ENCODE peak calls at places on chromosomes 11 and 22, in ten cellular contexts. One of them, this sample, is unnamed.

GRCh38 chr22:49905465-49905864 is 12.8 kb downstream of the ALG12 start:
- DNase-seq in HL-60: no peak
- DNase-seq in endothelial cell of umbilical vein: no peak
- DNase-seq in GM12878: no peak
- DNase-seq in HepG2: no peak
- DNase-seq in HCT116: no peak
- DNase-seq in prostate gland: no peak
- DNase-seq in sigmoid colon: no peak
- DNase-seq in transverse colon: no peak
- DNase-seq in breast epithelium: no peak
- DNase-seq in this sample: no peak

GRCh38 chr22:22583030-22583429 is 24.0 kb upstream of the PRAME start:
- DNase-seq in GM12878: no peak
- DNase-seq in HepG2: no peak
- DNase-seq in HCT116: no peak
- DNase-seq in endothelial cell of umbilical vein: no peak
- DNase-seq in HL-60: no peak
- DNase-seq in prostate gland: no peak
- DNase-seq in transverse colon: no peak
- DNase-seq in breast epithelium: no peak
- DNase-seq in sigmoid colon: no peak
- DNase-seq in this sample: no peak

GRCh38 chr11:17846852-17847453 is 112.4 kb downstream of the KCNC1 start:
- DNase-seq in prostate gland: no peak
- DNase-seq in HCT116: no peak
- DNase-seq in endothelial cell of umbilical vein: no peak
- DNase-seq in GM12878: no peak
- DNase-seq in HL-60: no peak
- DNase-seq in sigmoid colon: no peak
- DNase-seq in transverse colon: no peak
- DNase-seq in HepG2: no peak
- DNase-seq in breast epithelium: no peak
- DNase-seq in this sample: no peak

GRCh38 chr11:118169300-118170140 is 6.9 kb downstream of the SCN2B start:
- DNase-seq in endothelial cell of umbilical vein: no peak
- DNase-seq in HCT116: no peak
- DNase-seq in prostate gland: no peak
- DNase-seq in sigmoid colon: no peak
- DNase-seq in breast epithelium: no peak
- DNase-seq in HepG2: no peak
- DNase-seq in HL-60: no peak
- DNase-seq in transverse colon: no peak
- DNase-seq in GM12878: no peak
- DNase-seq in this sample: no peak

GRCh38 chr22:26086359-26086758 is 82.9 kb upstream of the SEZ6L start:
- DNase-seq in GM12878: no peak
- DNase-seq in breast epithelium: no peak
- DNase-seq in HL-60: no peak
- DNase-seq in sigmoid colon: no peak
- DNase-seq in prostate gland: no peak
- DNase-seq in HCT116: no peak
- DNase-seq in endothelial cell of umbilical vein: no peak
- DNase-seq in HepG2: no peak
- DNase-seq in transverse colon: no peak
- DNase-seq in this sample: no peak

GRCh38 chr11:117959438-117960149 is 26.6 kb upstream of the IL10RA start:
- DNase-seq in HepG2: no peak
- DNase-seq in HCT116: no peak
- DNase-seq in prostate gland: no peak
- DNase-seq in sigmoid colon: no peak
- DNase-seq in breast epithelium: no peak
- DNase-seq in GM12878: no peak
- DNase-seq in endothelial cell of umbilical vein: no peak
- DNase-seq in transverse colon: no peak
- DNase-seq in HL-60: peak
- DNase-seq in this sample: no peak

GRCh38 chr11:125625225-125625593 is 246 bp downstream of the CHEK1 start:
- DNase-seq in prostate gland: no peak
- DNase-seq in HCT116: no peak
- DNase-seq in GM12878: no peak
- DNase-seq in HepG2: no peak
- DNase-seq in sigmoid colon: no peak
- DNase-seq in endothelial cell of umbilical vein: no peak
- DNase-seq in HL-60: no peak
- DNase-seq in breast epithelium: no peak
- DNase-seq in transverse colon: no peak
- DNase-seq in this sample: no peak

GRCh38 chr11:119315139-119316016 is 1.6 kb downstream of the MCAM start:
- DNase-seq in transverse colon: peak
- DNase-seq in endothelial cell of umbilical vein: peak
- DNase-seq in breast epithelium: no peak
- DNase-seq in prostate gland: no peak
- DNase-seq in HL-60: no peak
- DNase-seq in HepG2: no peak
- DNase-seq in GM12878: no peak
- DNase-seq in HCT116: no peak
- DNase-seq in sigmoid colon: peak
- DNase-seq in this sample: no peak

GRCh38 chr11:117882539-117882938 is 6.1 kb upstream of the FXYD6 start:
- DNase-seq in HL-60: no peak
- DNase-seq in prostate gland: no peak
- DNase-seq in HCT116: no peak
- DNase-seq in endothelial cell of umbilical vein: no peak
- DNase-seq in HepG2: no peak
- DNase-seq in GM12878: no peak
- DNase-seq in transverse colon: no peak
- DNase-seq in sigmoid colon: peak
- DNase-seq in breast epithelium: no peak
- DNase-seq in this sample: no peak

GRCh38 chr11:60926500-60926899 is 2.2 kb downstream of the TMEM132A start:
- DNase-seq in breast epithelium: no peak
- DNase-seq in HL-60: no peak
- DNase-seq in prostate gland: no peak
- DNase-seq in endothelial cell of umbilical vein: no peak
- DNase-seq in HepG2: no peak
- DNase-seq in sigmoid colon: no peak
- DNase-seq in GM12878: no peak
- DNase-seq in HCT116: no peak
- DNase-seq in transverse colon: no peak
- DNase-seq in this sample: no peak

GRCh38 chr11:125627236-125627910 is 2.4 kb downstream of the CHEK1 start:
- DNase-seq in HepG2: no peak
- DNase-seq in HCT116: no peak
- DNase-seq in endothelial cell of umbilical vein: peak
- DNase-seq in HL-60: no peak
- DNase-seq in prostate gland: no peak
- DNase-seq in breast epithelium: no peak
- DNase-seq in transverse colon: no peak
- DNase-seq in sigmoid colon: no peak
- DNase-seq in GM12878: no peak
- DNase-seq in this sample: no peak

GRCh38 chr11:2549491-2549875 is 104.7 kb downstream of the KCNQ1 start:
- DNase-seq in HepG2: no peak
- DNase-seq in prostate gland: no peak
- DNase-seq in HL-60: no peak
- DNase-seq in breast epithelium: no peak
- DNase-seq in HCT116: no peak
- DNase-seq in sigmoid colon: peak
- DNase-seq in transverse colon: peak
- DNase-seq in endothelial cell of umbilical vein: no peak
- DNase-seq in GM12878: no peak
- DNase-seq in this sample: no peak

GRCh38 chr22:24402460-24403192 is 24.8 kb upstream of the ADORA2A start:
- DNase-seq in prostate gland: peak
- DNase-seq in GM12878: peak
- DNase-seq in breast epithelium: peak
- DNase-seq in HepG2: peak
- DNase-seq in sigmoid colon: peak
- DNase-seq in HL-60: peak
- DNase-seq in transverse colon: peak
- DNase-seq in endothelial cell of umbilical vein: peak
- DNase-seq in HCT116: peak
- DNase-seq in this sample: no peak
- TF ChIP-seq POLR2AphosphoS5 in prostate gland: peak
- TF ChIP-seq POLR2AphosphoS5 in GM12878: no peak
- TF ChIP-seq POLR2AphosphoS5 in breast epithelium: no peak
- TF ChIP-seq POLR2AphosphoS5 in HepG2: no peak
- TF ChIP-seq POLR2AphosphoS5 in sigmoid colon: peak
- TF ChIP-seq POLR2AphosphoS5 in HL-60: no peak
- TF ChIP-seq POLR2AphosphoS5 in transverse colon: peak
- TF ChIP-seq POLR2AphosphoS5 in endothelial cell of umbilical vein: peak
- TF ChIP-seq POLR2AphosphoS5 in HCT116: peak
- TF ChIP-seq POLR2AphosphoS5 in this sample: no peak

GRCh38 chr11:44319552-44320288 is 9.8 kb upstream of the ALX4 start:
- DNase-seq in GM12878: no peak
- DNase-seq in transverse colon: no peak
- DNase-seq in HepG2: no peak
- DNase-seq in HL-60: no peak
- DNase-seq in endothelial cell of umbilical vein: no peak
- DNase-seq in sigmoid colon: no peak
- DNase-seq in prostate gland: no peak
- DNase-seq in HCT116: no peak
- DNase-seq in breast epithelium: no peak
- DNase-seq in this sample: no peak
- H3K4me3 ChIP-seq in GM12878: no peak
- H3K4me3 ChIP-seq in transverse colon: no peak
- H3K4me3 ChIP-seq in HepG2: no peak
- H3K4me3 ChIP-seq in HL-60: no peak
- H3K4me3 ChIP-seq in endothelial cell of umbilical vein: no peak
- H3K4me3 ChIP-seq in sigmoid colon: no peak
- H3K4me3 ChIP-seq in prostate gland: no peak
- H3K4me3 ChIP-seq in HCT116: no peak
- H3K4me3 ChIP-seq in breast epithelium: no peak
- H3K4me3 ChIP-seq in this sample: no peak

GRCh38 chr22:36350751-36351594 is 36.8 kb downstream of the MYH9 start:
- DNase-seq in breast epithelium: no peak
- DNase-seq in sigmoid colon: no peak
- DNase-seq in HL-60: no peak
- DNase-seq in HCT116: no peak
- DNase-seq in HepG2: peak
- DNase-seq in transverse colon: no peak
- DNase-seq in prostate gland: no peak
- DNase-seq in GM12878: no peak
- DNase-seq in endothelial cell of umbilical vein: peak
- DNase-seq in this sample: no peak

GRCh38 chr22:36355362-36355761 is 32.4 kb downstream of the MYH9 start:
- DNase-seq in HepG2: no peak
- DNase-seq in prostate gland: no peak
- DNase-seq in HL-60: no peak
- DNase-seq in endothelial cell of umbilical vein: no peak
- DNase-seq in GM12878: no peak
- DNase-seq in HCT116: no peak
- DNase-seq in sigmoid colon: no peak
- DNase-seq in transverse colon: no peak
- DNase-seq in breast epithelium: no peak
- DNase-seq in this sample: no peak

GRCh38 chr22:36349726-36350125 is 38.0 kb downstream of the MYH9 start:
- DNase-seq in endothelial cell of umbilical vein: peak
- DNase-seq in HCT116: no peak
- DNase-seq in breast epithelium: no peak
- DNase-seq in transverse colon: no peak
- DNase-seq in sigmoid colon: no peak
- DNase-seq in HepG2: no peak
- DNase-seq in prostate gland: no peak
- DNase-seq in HL-60: no peak
- DNase-seq in GM12878: no peak
- DNase-seq in this sample: no peak

GRCh38 chr22:36352775-36353507 is 34.8 kb downstream of the MYH9 start:
- DNase-seq in transverse colon: no peak
- DNase-seq in sigmoid colon: no peak
- DNase-seq in HepG2: peak
- DNase-seq in HL-60: no peak
- DNase-seq in GM12878: no peak
- DNase-seq in prostate gland: peak
- DNase-seq in endothelial cell of umbilical vein: peak
- DNase-seq in HCT116: no peak
- DNase-seq in breast epithelium: peak
- DNase-seq in this sample: no peak

DNA sequence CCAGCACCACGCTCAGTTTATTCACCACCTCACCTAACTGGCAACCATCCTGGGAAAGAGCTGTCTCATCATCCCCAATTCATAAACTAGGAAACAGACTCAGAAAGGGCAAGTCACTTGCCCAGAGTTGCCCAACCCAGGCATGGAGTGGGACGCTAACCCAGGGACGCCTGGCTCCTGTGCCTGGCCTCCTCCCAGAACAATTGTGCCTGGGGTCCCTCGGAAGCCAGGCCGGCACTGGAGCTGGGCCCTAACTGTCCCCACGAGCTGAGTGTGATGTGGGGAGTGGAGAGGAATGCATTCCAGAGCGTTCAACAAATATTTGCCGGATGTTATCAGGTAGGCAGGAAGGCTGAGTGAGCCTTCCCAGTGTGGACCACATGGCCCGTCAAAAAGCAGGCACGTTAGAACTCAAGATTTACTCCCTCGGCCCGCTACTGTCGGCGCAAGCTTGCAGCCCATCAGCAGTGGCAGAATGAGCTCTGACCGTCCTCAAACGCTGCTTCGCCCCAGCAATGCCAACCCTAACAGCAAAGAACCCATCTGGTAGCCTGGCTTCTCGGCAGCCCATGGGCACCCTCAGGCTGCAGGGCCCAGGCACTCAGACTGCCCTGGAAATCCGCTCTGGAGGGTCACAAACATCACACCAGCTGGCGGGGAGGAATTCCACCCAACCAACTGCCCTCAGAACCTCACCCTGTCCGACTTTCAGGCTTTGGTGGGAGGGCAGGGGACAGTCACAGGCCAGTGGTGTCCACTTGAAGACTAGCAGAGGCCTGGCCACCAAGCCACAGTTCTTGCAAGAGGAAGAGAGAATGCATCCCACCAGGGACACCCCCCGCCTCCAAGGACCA is 35.6 kb downstream of the MYH9 start:
- DNase-seq in GM12878: no peak
- DNase-seq in sigmoid colon: no peak
- DNase-seq in HCT116: no peak
- DNase-seq in endothelial cell of umbilical vein: no peak
- DNase-seq in HL-60: no peak
- DNase-seq in transverse colon: no peak
- DNase-seq in HepG2: peak
- DNase-seq in prostate gland: peak
- DNase-seq in breast epithelium: peak
- DNase-seq in this sample: no peak
- TF ChIP-seq POLR2AphosphoS5 in GM12878: peak
- TF ChIP-seq POLR2AphosphoS5 in sigmoid colon: peak
- TF ChIP-seq POLR2AphosphoS5 in HCT116: no peak
- TF ChIP-seq POLR2AphosphoS5 in endothelial cell of umbilical vein: no peak
- TF ChIP-seq POLR2AphosphoS5 in HL-60: no peak
- TF ChIP-seq POLR2AphosphoS5 in transverse colon: no peak
- TF ChIP-seq POLR2AphosphoS5 in HepG2: peak
- TF ChIP-seq POLR2AphosphoS5 in prostate gland: peak
- TF ChIP-seq POLR2AphosphoS5 in breast epithelium: peak
- TF ChIP-seq POLR2AphosphoS5 in this sample: no peak

DNA sequence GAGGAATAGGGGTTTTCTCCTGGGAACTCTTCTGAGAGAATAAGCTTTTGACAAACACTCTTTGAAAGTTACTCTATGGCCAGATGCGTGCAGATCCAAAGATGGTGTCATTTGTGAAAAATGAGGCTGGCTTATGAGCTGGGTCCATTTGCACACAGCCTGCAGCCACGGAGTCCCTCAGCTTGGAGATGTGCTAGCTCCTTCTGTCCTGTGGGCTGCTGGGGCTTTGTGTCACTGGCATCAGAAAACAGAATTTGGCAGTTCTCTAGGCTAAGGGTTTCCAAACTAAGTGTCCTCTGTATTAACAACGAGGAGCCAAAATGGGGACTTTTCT is 702.4 kb downstream of the NTM start:
- DNase-seq in HL-60: no peak
- DNase-seq in HepG2: no peak
- DNase-seq in sigmoid colon: no peak
- DNase-seq in HCT116: no peak
- DNase-seq in prostate gland: no peak
- DNase-seq in GM12878: no peak
- DNase-seq in breast epithelium: no peak
- DNase-seq in transverse colon: no peak
- DNase-seq in endothelial cell of umbilical vein: no peak
- DNase-seq in this sample: no peak
- H3K4me3 ChIP-seq in HL-60: no peak
- H3K4me3 ChIP-seq in HepG2: no peak
- H3K4me3 ChIP-seq in sigmoid colon: no peak
- H3K4me3 ChIP-seq in HCT116: no peak
- H3K4me3 ChIP-seq in prostate gland: no peak
- H3K4me3 ChIP-seq in GM12878: no peak
- H3K4me3 ChIP-seq in breast epithelium: no peak
- H3K4me3 ChIP-seq in transverse colon: no peak
- H3K4me3 ChIP-seq in endothelial cell of umbilical vein: no peak
- H3K4me3 ChIP-seq in this sample: no peak